ENCODE peak calls at places on chromosomes 1 and 21, in eight cellular contexts. X, V, I, K, O, S, B and Z are unnamed samples. For H3K4me1, the result is how much of the 10 kb centered on the place peaks cover.

GRCh38 chr1:40451238-40451585 is 936 bp downstream of the ZFP69B start:
- DNase-seq in X (no peak), V (no peak), I (no peak), K (no peak), O (no peak), S (no peak), B (no peak), Z (no peak)

GRCh38 chr1:26058052-26058595 is 9.3 kb downstream of the TRIM63 start:
- DNase-seq in X (no peak), V (no peak), I (no peak), K (no peak), O (no peak), S (no peak), B (no peak), Z (no peak)

GRCh38 chr21:25831300-25831699 is 96.5 kb downstream of the GABPA start:
- DNase-seq in X (no peak), V (no peak), I (no peak), K (no peak), O (no peak), S (no peak), B (no peak), Z (peak)

GRCh38 chr1:165352442-165353293 is 3.8 kb downstream of the LMX1A start:
- DNase-seq in X (no peak), V (no peak), I (no peak), K (peak), O (no peak), S (no peak), B (no peak), Z (no peak)

GRCh38 chr1:31753623-31754349 is 10.4 kb downstream of the ADGRB2 start:
- DNase-seq in X (no peak), V (no peak), I (no peak), K (no peak), O (no peak), S (peak), B (no peak), Z (no peak)

GRCh38 chr1:167648978-167649752 is 19.1 kb downstream of the RCSD1 start:
- DNase-seq in X (no peak), V (no peak), I (no peak), K (no peak), O (no peak), S (no peak), B (peak), Z (no peak)

GRCh38 chr1:45995298-45995697 is 137.1 kb downstream of the PIK3R3 start:
- DNase-seq in X (no peak), V (no peak), I (no peak), K (no peak), O (no peak), S (peak), B (no peak), Z (no peak)

GRCh38 chr1:9280015-9280860 is 12.5 kb upstream of the SPSB1 start:
- DNase-seq in X (no peak), V (peak), I (peak), K (no peak), O (peak), S (peak), B (peak), Z (peak)

GRCh38 chr1:170377896-170378634 is 153.9 kb upstream of the GORAB start:
- DNase-seq in X (no peak), V (no peak), I (no peak), K (no peak), O (no peak), S (peak), B (no peak), Z (no peak)

GRCh38 chr21:38819719-38820147 is 14.0 kb downstream of the ETS2 start:
- DNase-seq in X (peak), V (no peak), I (no peak), K (no peak), O (no peak), S (peak), B (peak), Z (peak)

GRCh38 chr1:218585565-218586184 is 240.5 kb downstream of the TGFB2 start:
- DNase-seq in X (no peak), V (no peak), I (peak), K (peak), O (no peak), S (peak), B (no peak), Z (peak)

GRCh38 chr1:231188072-231188471 is 26.2 kb downstream of the TRIM67 start:
- DNase-seq in X (no peak), V (no peak), I (no peak), K (no peak), O (no peak), S (no peak), B (no peak), Z (no peak)

GRCh38 chr1:3634059-3634800 is 9.4 kb downstream of the TPRG1L start:
- DNase-seq in X (no peak), V (no peak), I (peak), K (no peak), O (no peak), S (no peak), B (no peak), Z (no peak)

GRCh38 chr1:33473900-33474299 is 1.5 kb downstream of the ZSCAN20 start:
- DNase-seq in X (no peak), V (no peak), I (no peak), K (no peak), O (no peak), S (no peak), B (no peak), Z (no peak)

DNA sequence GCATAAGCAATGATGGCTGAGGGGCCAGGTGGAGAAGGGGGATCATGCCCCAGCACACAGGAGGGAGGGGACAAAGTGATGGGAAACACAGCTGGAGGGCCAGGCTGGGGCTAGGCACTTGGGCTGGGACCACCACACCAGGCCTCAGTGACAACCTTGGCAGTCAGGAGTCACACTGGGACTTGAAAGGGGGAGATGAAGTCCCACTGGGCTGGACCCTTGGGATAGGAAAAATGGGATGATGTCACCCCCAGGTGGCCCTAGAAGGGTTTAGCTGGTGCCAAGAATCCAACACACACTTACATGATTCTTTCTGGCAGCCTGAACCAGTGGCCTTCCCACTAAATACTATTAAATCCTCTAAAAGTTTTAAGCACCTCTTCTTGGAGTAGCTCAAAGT is 17.1 kb downstream of the ZBTB17 start:
- DNase-seq in X (no peak), V (no peak), I (no peak), K (no peak), O (no peak), S (no peak), B (no peak), Z (no peak)
- H3K27ac ChIP-seq in X (no peak), V (peak), I (no peak), K (no peak), O (no peak), S (peak), B (peak), Z (peak)

DNA sequence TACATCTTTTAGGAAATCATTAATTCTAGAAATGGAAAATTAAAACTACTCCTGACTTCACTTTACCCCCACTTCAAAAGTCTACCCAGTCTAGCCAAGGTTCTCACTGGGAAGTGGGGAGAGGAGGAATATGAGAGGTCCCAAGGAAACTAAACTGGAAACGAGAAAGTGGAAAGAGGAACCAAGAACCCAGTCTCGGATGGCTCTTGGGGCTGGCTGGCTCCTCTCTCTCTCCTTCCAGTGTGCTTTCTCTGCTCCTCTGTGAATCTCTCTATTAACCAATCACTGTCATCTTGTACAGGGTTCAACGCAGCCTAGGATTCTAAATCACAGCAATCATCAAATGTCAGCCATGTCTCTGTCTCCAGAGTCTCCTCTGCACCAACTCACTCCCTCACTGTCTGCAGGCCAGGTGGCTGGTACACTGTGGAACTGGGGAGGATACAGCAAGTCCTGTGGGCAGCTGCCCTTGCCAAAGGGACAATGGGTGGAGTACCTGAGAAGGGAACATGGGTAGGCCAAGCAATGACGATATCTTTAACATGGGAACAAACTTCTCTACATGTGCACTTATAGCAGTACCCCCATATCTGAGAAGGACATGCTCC is 33.7 kb downstream of the GNB1 start:
- DNase-seq in X (no peak), V (no peak), I (no peak), K (no peak), O (no peak), S (no peak), B (no peak), Z (no peak)
- H3K4me1 ChIP-seq in X (under half), V (half or more), I (under half), K (under half), O (half or more), S (under half), B (under half), Z (under half)

GRCh38 chr1:2481885-2482284 is 5.8 kb downstream of the PLCH2 start:
- DNase-seq in X (no peak), V (no peak), I (peak), K (no peak), O (no peak), S (no peak), B (no peak), Z (peak)

GRCh38 chr1:2480236-2480985 is 4.3 kb downstream of the PLCH2 start:
- DNase-seq in X (peak), V (no peak), I (no peak), K (no peak), O (no peak), S (no peak), B (no peak), Z (no peak)

GRCh38 chr1:2482588-2482987 is 6.5 kb downstream of the PLCH2 start:
- DNase-seq in X (no peak), V (no peak), I (no peak), K (peak), O (no peak), S (no peak), B (no peak), Z (no peak)

GRCh38 chr1:2479618-2480017 is 3.5 kb downstream of the PLCH2 start:
- DNase-seq in X (no peak), V (no peak), I (no peak), K (no peak), O (no peak), S (no peak), B (no peak), Z (no peak)

GRCh38 chr1:2480986-2481364 is 4.9 kb downstream of the PLCH2 start:
- DNase-seq in X (peak), V (no peak), I (peak), K (no peak), O (no peak), S (no peak), B (no peak), Z (no peak)
- TF ChIP-seq CTCF in X (no peak), V (no peak), I (no peak), K (no peak), O (no peak), S (no peak), B (no peak), Z (no peak)

DNA sequence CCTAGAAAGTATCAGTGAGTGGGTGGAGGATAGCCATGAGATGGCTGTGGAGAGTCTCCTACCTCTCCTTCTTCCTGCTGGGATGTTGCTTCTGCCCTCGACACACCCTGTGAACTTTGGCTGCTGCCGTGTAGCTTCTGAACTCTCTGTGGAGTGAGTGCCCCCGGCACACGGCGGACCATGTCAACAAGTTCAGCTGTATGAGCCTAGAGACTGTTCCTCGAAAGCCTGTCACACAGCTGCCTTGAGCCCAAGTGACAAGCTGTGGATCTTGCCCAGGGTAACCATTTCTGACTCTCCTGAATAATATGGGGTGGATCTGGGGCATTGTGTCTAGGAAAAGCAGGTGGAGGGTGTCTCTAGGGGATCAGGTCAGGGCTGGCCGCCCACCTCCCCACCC is 143.2 kb downstream of the NOS1AP start:
- DNase-seq in X (no peak), V (no peak), I (no peak), K (peak), O (no peak), S (no peak), B (no peak), Z (no peak)
- H3K27ac ChIP-seq in X (peak), V (peak), I (peak), K (peak), O (no peak), S (no peak), B (no peak), Z (no peak)

GRCh38 chr1:42944207-42944928 is 14.3 kb downstream of the SLC2A1 start:
- DNase-seq in X (no peak), V (peak), I (peak), K (no peak), O (no peak), S (no peak), B (peak), Z (no peak)

GRCh38 chr1:42945171-42945570 is 13.5 kb downstream of the SLC2A1 start:
- DNase-seq in X (no peak), V (no peak), I (no peak), K (no peak), O (no peak), S (no peak), B (no peak), Z (no peak)

GRCh38 chr1:42947965-42948732 is 10.5 kb downstream of the SLC2A1 start:
- DNase-seq in X (no peak), V (no peak), I (no peak), K (no peak), O (no peak), S (no peak), B (no peak), Z (no peak)

GRCh38 chr1:42947137-42947536 is 11.5 kb downstream of the SLC2A1 start:
- DNase-seq in X (no peak), V (no peak), I (no peak), K (no peak), O (no peak), S (no peak), B (no peak), Z (no peak)

DNA sequence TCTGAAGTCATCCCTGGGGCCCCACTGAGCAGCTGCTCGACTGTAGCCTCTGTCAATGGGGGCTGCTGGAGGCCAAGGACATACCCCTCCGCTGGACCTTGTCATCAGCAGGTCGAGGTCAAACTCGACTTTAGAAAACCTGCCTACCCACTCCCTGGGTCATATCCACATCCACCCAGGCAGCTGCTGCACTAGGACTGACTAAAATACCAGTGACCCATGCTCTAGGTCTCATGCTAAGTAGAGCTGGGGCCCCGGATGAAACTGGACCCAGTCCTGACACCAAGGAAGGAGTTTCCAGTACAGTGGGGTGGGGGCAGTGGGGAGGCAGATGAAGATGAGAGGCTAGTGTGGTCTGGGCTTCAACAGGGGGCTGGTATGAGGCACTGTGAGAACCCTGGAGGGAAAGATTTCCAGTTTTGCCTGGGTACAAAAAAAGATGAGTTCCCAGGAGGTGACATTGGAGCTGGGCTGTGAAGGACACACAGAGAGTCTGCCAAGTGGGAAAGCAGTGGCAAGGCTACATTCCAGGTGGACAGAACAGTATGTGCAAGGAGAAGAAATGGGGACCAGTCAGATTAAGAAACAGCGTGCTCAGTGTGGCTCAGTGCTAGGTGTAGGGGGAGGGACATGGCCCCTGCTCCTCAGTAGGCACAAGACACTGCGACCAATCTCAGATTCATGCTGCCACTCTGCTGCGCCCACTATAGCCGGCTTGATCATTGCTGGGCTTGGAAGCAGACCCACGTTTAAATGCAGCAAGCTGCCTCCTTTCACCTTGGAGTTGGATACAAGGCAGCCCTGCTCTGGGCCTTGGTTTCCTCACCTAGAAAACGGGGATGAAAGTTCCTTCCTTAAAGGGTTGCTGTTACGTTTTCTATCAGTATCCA is 12.3 kb downstream of the SLC2A1 start:
- DNase-seq in X (no peak), V (no peak), I (peak), K (no peak), O (no peak), S (no peak), B (no peak), Z (no peak)
- H3K4me1 ChIP-seq in X (under half), V (half or more), I (under half), K (under half), O (half or more), S (under half), B (under half), Z (half or more)

DNA sequence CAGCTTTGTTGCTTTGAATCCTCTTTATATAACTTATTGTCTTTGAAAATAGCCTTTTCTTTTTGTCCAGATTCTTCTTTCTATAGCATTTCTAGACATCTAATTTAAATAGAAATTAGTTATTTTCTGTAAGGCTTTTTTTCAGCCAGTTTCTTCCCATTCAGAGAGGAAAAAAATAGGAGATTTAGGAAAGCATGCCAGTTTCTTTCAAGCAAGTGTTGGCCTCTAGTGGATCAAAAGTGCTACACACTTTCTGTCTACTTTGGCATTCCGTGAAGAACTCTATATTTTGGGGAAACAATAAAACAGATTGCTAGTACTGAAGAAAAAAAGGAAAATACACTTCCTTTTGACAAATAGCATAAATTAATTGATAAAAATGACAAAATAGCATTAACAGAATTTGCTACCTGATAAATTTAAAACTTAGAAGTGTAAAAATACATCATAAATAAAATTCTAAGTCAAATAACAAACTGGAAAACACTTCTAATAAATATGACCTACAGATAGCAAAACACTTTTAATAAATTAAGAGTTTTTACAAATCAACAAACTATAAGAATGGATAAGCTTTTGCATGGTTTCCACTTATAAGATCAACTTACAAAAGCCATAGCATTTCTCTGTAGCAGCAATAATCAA is 13.1 kb upstream of the EXO1 start:
- DNase-seq in X (no peak), V (no peak), I (no peak), K (peak), O (no peak), S (peak), B (no peak), Z (no peak)
- TF ChIP-seq CTCF in X (peak), V (peak), I (peak), K (peak), O (peak), S (peak), B (peak), Z (peak)